ENCODE peak calls at places on chromosomes 7 and 10, in six cellular contexts. U is HT-29, E is Daoy, Z is sciatic nerve, S is OCI-LY7, M is M059J. D is an unnamed sample.

GRCh38 chr10:103800789-103801540 is 54.4 kb downstream of the SH3PXD2A start:
- DNase-seq in E (peak), Z (no peak), U (peak), M (peak), S (no peak), D (no peak)

GRCh38 chr10:45034301-45034700 is 33.6 kb downstream of the ZNF22 start:
- DNase-seq in S (no peak), M (peak), Z (no peak), U (no peak), E (peak), D (no peak)

GRCh38 chr10:100377830-100378229 is 30.8 kb downstream of the SCD start:
- DNase-seq in S (peak), U (no peak), M (no peak), Z (no peak), E (no peak), D (no peak)

GRCh38 chr7:79646278-79646677 is 192.8 kb upstream of the MAGI2 start:
- DNase-seq in U (no peak), Z (no peak), S (no peak), E (no peak), M (no peak), D (no peak)

GRCh38 chr7:1673581-1674102 is 3.6 kb downstream of the ELFN1 start:
- DNase-seq in S (no peak), E (no peak), Z (peak), U (no peak), M (no peak), D (no peak)

GRCh38 chr10:88209837-88210552 is 346.6 kb downstream of the PTEN start:
- DNase-seq in U (no peak), Z (no peak), E (no peak), M (peak), S (no peak), D (no peak)

GRCh38 chr10:122476034-122476695 is 14.8 kb downstream of the HTRA1 start:
- DNase-seq in S (no peak), M (no peak), U (no peak), E (no peak), Z (no peak), D (no peak)

GRCh38 chr10:49605939-49606509 is 4.1 kb upstream of the SLC18A3 start:
- DNase-seq in Z (peak), S (no peak), M (no peak), U (no peak), E (no peak), D (no peak)

GRCh38 chr10:69100136-69100872 is 12.4 kb downstream of the SRGN start:
- DNase-seq in S (no peak), U (no peak), M (no peak), E (no peak), Z (no peak), D (no peak)

GRCh38 chr10:58952747-58953466 is 223.5 kb upstream of the PHYHIPL start:
- DNase-seq in Z (peak), E (peak), S (peak), U (peak), M (peak), D (no peak)

GRCh38 chr10:114668375-114669080 is 10.5 kb upstream of the ABLIM1 start:
- DNase-seq in E (no peak), Z (no peak), M (no peak), U (no peak), S (no peak), D (no peak)

GRCh38 chr10:12782537-12782936 is 219.0 kb downstream of the CCDC3 start:
- DNase-seq in S (peak), M (peak), Z (no peak), U (peak), E (peak), D (no peak)

GRCh38 chr10:46229144-46229563 is 57.6 kb upstream of the ANTXRL start:
- DNase-seq in E (peak), Z (no peak), S (peak), U (no peak), M (peak), D (no peak)

GRCh38 chr7:6232534-6232933 is 39.9 kb downstream of the CYTH3 start:
- DNase-seq in E (peak), U (no peak), Z (no peak), S (peak), M (no peak), D (no peak)

GRCh38 chr10:124296121-124296812 is 122.5 kb downstream of the OAT start:
- DNase-seq in S (no peak), U (peak), Z (peak), E (no peak), M (peak), D (no peak)

GRCh38 chr7:55481126-55481525 is 91.2 kb downstream of the VOPP1 start:
- DNase-seq in M (no peak), E (no peak), Z (no peak), U (no peak), S (no peak), D (no peak)

GRCh38 chr10:11181996-11182395 is 164.3 kb downstream of the CELF2 start:
- DNase-seq in E (no peak), U (no peak), S (no peak), M (no peak), Z (no peak), D (no peak)

GRCh38 chr10:37948210-37948609 is 28.2 kb downstream of the ZNF25 start:
- DNase-seq in Z (no peak), U (no peak), E (no peak), S (no peak), M (no peak), D (no peak)

GRCh38 chr7:141776374-141776773 is at the start of gene TAS2R4:
- DNase-seq in S (no peak), M (no peak), Z (no peak), U (no peak), E (no peak), D (no peak)

GRCh38 chr10:75111367-75111905 is at the start of gene SAMD8:
- DNase-seq in M (peak), U (peak), S (peak), Z (peak), E (peak), D (peak)

GRCh38 chr7:75996476-75996875 is 2.1 kb upstream of the TMEM120A start:
- DNase-seq in U (no peak), Z (no peak), E (no peak), M (no peak), S (no peak), D (no peak)

GRCh38 chr7:66265566-66265965 is 60.4 kb downstream of the TPST1 start:
- DNase-seq in S (peak), Z (no peak), E (peak), U (peak), M (peak), D (no peak)

GRCh38 chr10:24962998-24963397 is 10.6 kb upstream of the PRTFDC1 start:
- DNase-seq in U (peak), E (peak), S (no peak), M (peak), Z (no peak), D (no peak)

GRCh38 chr7:114943530-114943929 is 21.6 kb downstream of the MDFIC start:
- DNase-seq in S (no peak), E (no peak), M (no peak), U (no peak), Z (no peak), D (no peak)

GRCh38 chr10:110354322-110354766 is 49.6 kb upstream of the SMNDC1 start:
- DNase-seq in U (peak), E (peak), Z (peak), S (peak), M (peak), D (no peak)

GRCh38 chr7:47314728-47315601 is 266.9 kb downstream of the TNS3 start:
- DNase-seq in E (no peak), U (no peak), M (peak), S (no peak), Z (peak), D (no peak)

GRCh38 chr7:97104719-97105129 is 12.8 kb upstream of the SDHAF3 start:
- DNase-seq in E (peak), M (peak), U (peak), Z (peak), S (peak), D (no peak)

GRCh38 chr10:10911471-10911921 is 106.2 kb upstream of the CELF2 start:
- DNase-seq in U (no peak), Z (peak), S (no peak), E (peak), M (peak), D (no peak)

GRCh38 chr10:43160067-43160918 is 22.0 kb downstream of the CSGALNACT2 start:
- DNase-seq in Z (no peak), M (peak), S (no peak), E (peak), U (no peak), D (no peak)

GRCh38 chr7:101625076-101625914 is 3.8 kb downstream of the MYL10 start:
- DNase-seq in U (no peak), M (no peak), S (peak), E (no peak), Z (no peak), D (no peak)

GRCh38 chr7:121334875-121335648 is 6.3 kb downstream of the WNT16 start:
- DNase-seq in E (no peak), M (no peak), U (no peak), S (no peak), Z (no peak), D (no peak)

GRCh38 chr7:47482013-47482761 is 99.7 kb downstream of the TNS3 start:
- DNase-seq in Z (no peak), E (peak), S (no peak), U (peak), M (peak), D (no peak)

GRCh38 chr10:103040424-103040823 is 122.3 kb downstream of the CNNM2 start:
- DNase-seq in Z (no peak), M (peak), S (no peak), U (no peak), E (peak), D (no peak)

GRCh38 chr7:139739863-139740597 is 37.8 kb downstream of the HIPK2 start:
- DNase-seq in Z (no peak), S (no peak), E (no peak), U (no peak), M (no peak), D (no peak)

GRCh38 chr10:83685458-83685857 is 453.9 kb upstream of the GHITM start:
- DNase-seq in Z (no peak), S (no peak), E (no peak), M (peak), U (no peak), D (no peak)

D was measured in cortex of kidney.